ENCODE peak calls at places on chromosomes 1 and 21, in four cellular contexts. O is T-helper 17 cell, K is progenitor cell of endocrine pancreas, S is colonic mucosa. N is an unnamed sample.

GRCh38 chr1:19597463-19598309 is 46.4 kb upstream of the NBL1 start:
- DNase-seq in O (no peak), K (no peak), S (peak), N (no peak)

GRCh38 chr1:157505481-157506272 is 46.6 kb downstream of the FCRL5 start:
- DNase-seq in O (no peak), K (peak), S (peak), N (peak)

GRCh38 chr1:227891955-227892871 is 55.5 kb downstream of the WNT9A start:
- DNase-seq in O (no peak), K (peak), S (peak), N (no peak)

GRCh38 chr1:182003953-182004586 is 57.4 kb downstream of the ZNF648 start:
- DNase-seq in O (no peak), K (no peak), S (peak), N (no peak)

GRCh38 chr1:236350308-236350707 is 43.8 kb upstream of the EDARADD start:
- DNase-seq in O (no peak), K (no peak), S (no peak), N (no peak)

GRCh38 chr21:34129971-34130597 is 56.7 kb downstream of the MRPS6 start:
- DNase-seq in O (no peak), K (no peak), S (no peak), N (no peak)

GRCh38 chr1:156963621-156964020 is 43.2 kb downstream of the LRRC71 start:
- DNase-seq in O (no peak), K (no peak), S (peak), N (peak)

GRCh38 chr1:13769212-13769611 is 69.2 kb downstream of the PRDM2 start:
- DNase-seq in O (no peak), K (no peak), S (no peak), N (no peak)

GRCh38 chr1:78547081-78547480 is 56.3 kb downstream of the PTGFR start:
- DNase-seq in O (no peak), K (no peak), S (no peak), N (no peak)

GRCh38 chr1:212234431-212235298 is 50.5 kb upstream of the PPP2R5A start:
- DNase-seq in O (no peak), K (no peak), S (peak), N (peak)

GRCh38 chr1:47870480-47870879 is 126.7 kb downstream of the TRABD2B start:
- DNase-seq in O (no peak), K (no peak), S (no peak), N (no peak)

GRCh38 chr1:73948021-73948420 is 250.0 kb downstream of the LRRIQ3 start:
- DNase-seq in O (no peak), K (no peak), S (no peak), N (no peak)

GRCh38 chr21:26506951-26507350 is 66.1 kb downstream of the CYYR1 start:
- DNase-seq in O (no peak), K (no peak), S (no peak), N (no peak)

GRCh38 chr1:58143972-58144752 is 402.4 kb downstream of the OMA1 start:
- DNase-seq in O (no peak), K (no peak), S (no peak), N (no peak)

GRCh38 chr1:38444311-38444710 is 397.7 kb upstream of the POU3F1 start:
- DNase-seq in O (no peak), K (no peak), S (no peak), N (no peak)